ENCODE peak calls at places on chromosomes 3 and 15, in seven cellular contexts. W, N, Y, X, T, K and Q are unnamed samples.

GRCh38 chr3:56389213-56389830 is 78.9 kb downstream of the ERC2 start:
- DNase-seq in T (no peak), W (no peak), K (peak; percentile 87), Y (no peak), N (no peak), X (no peak), Q (no peak)

GRCh38 chr15:71443538-71443937 is 328.3 kb downstream of the THSD4 start:
- DNase-seq in Y (no peak), K (peak; percentile 53), X (peak; percentile 51), T (peak; percentile 51), N (peak; percentile 50), W (peak; percentile 53), Q (peak; percentile 86)

GRCh38 chr3:114848087-114848486 is 299.0 kb downstream of the ZBTB20 start:
- DNase-seq in W (no peak), T (no peak), N (no peak), K (no peak), Y (no peak), X (no peak), Q (no peak)

GRCh38 chr3:58356054-58356453 is 23.4 kb downstream of the PXK start:
- DNase-seq in W (no peak), T (no peak), X (no peak), N (no peak), K (no peak), Y (no peak), Q (no peak)

GRCh38 chr3:187150599-187150998 is 11.3 kb upstream of the RPL39L start:
- DNase-seq in W (peak; percentile 59), X (peak; percentile 57), K (no peak), T (no peak), N (no peak), Y (no peak), Q (no peak)

GRCh38 chr3:146275476-146275875 is 24.6 kb upstream of the PLSCR4 start:
- DNase-seq in T (no peak), Y (no peak), K (no peak), X (peak; percentile 76), N (no peak), W (no peak), Q (no peak)

GRCh38 chr3:100893108-100893507 is 100.1 kb downstream of the ABI3BP start:
- DNase-seq in Y (no peak), T (peak; percentile 6), N (no peak), K (no peak), X (no peak), W (no peak), Q (peak; percentile 10)

GRCh38 chr15:39207532-39208115 is 373.3 kb upstream of the THBS1 start:
- DNase-seq in Y (no peak), X (no peak), N (no peak), K (no peak), T (no peak), W (no peak), Q (no peak)

GRCh38 chr15:82135645-82136044 is 89.8 kb upstream of the MEX3B start:
- DNase-seq in T (peak; percentile 70), K (no peak), Y (no peak), X (no peak), W (no peak), N (no peak), Q (no peak)

GRCh38 chr3:23242106-23242505 is 39.0 kb downstream of the UBE2E2 start:
- DNase-seq in N (no peak), W (no peak), Y (no peak), T (no peak), K (no peak), X (no peak), Q (no peak)

GRCh38 chr15:65758242-65758641 is 33.9 kb downstream of the DENND4A start:
- DNase-seq in N (no peak), Y (no peak), T (no peak), K (no peak), X (no peak), W (no peak), Q (no peak)

GRCh38 chr15:65762914-65763787 is 28.9 kb downstream of the DENND4A start:
- DNase-seq in N (no peak), X (no peak), W (no peak), Y (no peak), T (peak; percentile 16), K (no peak), Q (no peak)

GRCh38 chr15:65762399-65762798 is 29.7 kb downstream of the DENND4A start:
- DNase-seq in K (no peak), W (no peak), X (no peak), Y (no peak), T (no peak), N (no peak), Q (no peak)

GRCh38 chr15:65759441-65759840 is 32.7 kb downstream of the DENND4A start:
- DNase-seq in T (no peak), Y (no peak), K (no peak), N (no peak), X (no peak), W (no peak), Q (no peak)

GRCh38 chr15:65761210-65761926 is 30.7 kb downstream of the DENND4A start:
- DNase-seq in X (no peak), T (no peak), Y (no peak), K (no peak), N (no peak), W (no peak), Q (no peak)
- H2AK5ac ChIP-seq in X (no peak overlapping the region), T (no peak overlapping the region), Y (no peak overlapping the region), K (no peak overlapping the region), N (no peak overlapping the region), W (no peak overlapping the region), Q (no peak overlapping the region)

GRCh38 chr15:73869216-73869995 is 4.0 kb upstream of the TBC1D21 start:
- DNase-seq in W (no peak), Y (no peak), T (no peak), K (no peak), X (no peak), N (no peak), Q (no peak)

GRCh38 chr15:73867956-73868355 is 5.4 kb upstream of the TBC1D21 start:
- DNase-seq in N (no peak), K (no peak), X (no peak), W (peak; percentile 15), Y (no peak), T (no peak), Q (no peak)

GRCh38 chr15:73872370-73872769 is 994 bp upstream of the TBC1D21 start:
- DNase-seq in K (no peak), T (peak; percentile 18), Y (no peak), N (no peak), X (no peak), W (no peak), Q (no peak)

GRCh38 chr15:73873456-73873855 is at the start of gene TBC1D21:
- DNase-seq in K (no peak), W (peak; percentile 19), Y (no peak), X (no peak), N (no peak), T (no peak), Q (no peak)

DNA sequence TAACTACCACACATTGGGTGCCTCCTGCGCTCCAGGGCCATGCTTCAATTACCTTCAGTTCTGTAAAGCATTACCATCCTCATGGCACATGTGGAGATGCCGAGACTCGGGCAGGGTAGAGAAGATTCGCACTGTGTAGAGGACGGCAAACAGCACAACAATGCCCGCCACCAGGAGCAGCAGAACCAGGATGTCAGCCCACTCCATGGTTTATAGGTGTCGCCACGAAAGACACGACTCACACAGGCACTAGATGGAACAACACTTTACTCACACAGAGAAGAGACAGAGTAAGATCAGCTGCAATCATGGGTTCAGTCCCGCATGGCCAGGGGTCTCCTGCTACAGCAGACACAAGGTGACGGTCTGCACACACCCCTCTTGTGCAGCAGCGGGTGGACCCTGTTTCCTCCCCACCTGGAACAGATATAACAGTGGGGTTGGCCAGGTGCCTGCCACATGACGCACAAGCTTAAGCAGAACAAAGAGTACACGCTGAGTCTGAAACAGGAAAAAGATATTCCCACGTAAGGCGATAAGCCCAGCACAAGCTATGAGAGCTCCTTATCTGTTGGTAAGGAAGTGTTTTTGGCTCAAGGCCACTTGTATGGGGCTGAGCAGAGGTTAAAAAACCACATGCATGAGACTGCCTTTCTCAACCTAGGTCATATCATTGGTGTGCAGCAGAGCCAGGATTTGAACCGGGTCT is 2.5 kb upstream of the TBC1D21 start:
- DNase-seq in W (no peak), T (peak; percentile 18), K (no peak), Y (no peak), X (no peak), N (no peak), Q (no peak)
- H4K8ac ChIP-seq in W (no peak overlapping the region), T (no peak overlapping the region), K (no peak overlapping the region), Y (no peak overlapping the region), X (no peak overlapping the region), N (no peak overlapping the region), Q (no peak overlapping the region)

GRCh38 chr15:74626752-74627692 is 11.4 kb downstream of the CLK3 start:
- DNase-seq in Y (no peak), X (no peak), K (no peak), T (no peak), N (no peak), W (no peak), Q (no peak)

GRCh38 chr15:74627766-74628165 is 12.1 kb downstream of the CLK3 start:
- DNase-seq in W (no peak), T (no peak), N (no peak), X (no peak), K (no peak), Y (no peak), Q (no peak)

GRCh38 chr15:74626336-74626735 is 10.7 kb downstream of the CLK3 start:
- DNase-seq in T (no peak), Y (no peak), K (no peak), N (no peak), W (no peak), X (no peak), Q (no peak)

GRCh38 chr15:74628949-74629348 is 13.3 kb downstream of the CLK3 start:
- DNase-seq in Y (no peak), K (no peak), N (no peak), T (no peak), X (no peak), W (no peak), Q (no peak)

DNA sequence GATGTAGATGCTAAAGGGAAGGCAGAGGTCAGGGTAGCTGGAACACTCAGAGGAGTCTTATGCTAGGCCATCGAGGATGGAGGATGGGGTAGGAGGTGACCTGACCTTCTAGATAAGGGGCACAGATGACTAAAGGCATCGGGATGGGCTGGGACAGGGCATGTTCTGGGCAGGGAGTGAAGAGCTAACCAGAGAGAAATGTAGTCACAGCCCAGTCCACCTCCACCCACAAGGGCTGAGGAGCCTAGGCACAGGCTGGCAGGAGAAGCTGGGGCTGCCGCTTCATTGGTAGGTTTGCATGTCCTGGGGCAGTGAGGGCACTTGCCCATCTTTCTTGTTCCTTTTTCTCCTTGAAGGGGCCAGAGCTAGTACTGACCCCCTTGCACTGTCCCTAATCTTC is 12.6 kb downstream of the CLK3 start:
- DNase-seq in Y (no peak), X (no peak), T (no peak), K (no peak), N (no peak), W (no peak), Q (no peak)
- H2AK5ac ChIP-seq in Y (no peak overlapping the region), X (no peak overlapping the region), T (no peak overlapping the region), K (no peak overlapping the region), N (no peak overlapping the region), W (no peak overlapping the region), Q (no peak overlapping the region)

GRCh38 chr3:153458881-153459280 is 296.9 kb downstream of the RAP2B start:
- DNase-seq in X (no peak), K (no peak), T (no peak), Y (no peak), N (no peak), W (no peak), Q (no peak)

GRCh38 chr3:153463895-153464294 is 301.9 kb downstream of the RAP2B start:
- DNase-seq in X (no peak), T (no peak), Y (no peak), W (no peak), N (no peak), K (no peak), Q (no peak)

GRCh38 chr3:153456831-153457545 is 295.0 kb downstream of the RAP2B start:
- DNase-seq in N (no peak), K (no peak), X (no peak), Y (no peak), W (no peak), T (no peak), Q (no peak)

GRCh38 chr3:153462550-153462949 is 300.5 kb downstream of the RAP2B start:
- DNase-seq in W (no peak), X (no peak), Y (no peak), N (no peak), T (no peak), K (no peak), Q (no peak)
- H4K8ac ChIP-seq in W (no peak overlapping the region), X (no peak overlapping the region), Y (no peak overlapping the region), N (no peak overlapping the region), T (no peak overlapping the region), K (no peak overlapping the region), Q (no peak overlapping the region)